ENCODE peak calls at places on chromosomes 3 and 15, in four cellular contexts. E is hypothalamus, D is M059J, I is posterior cingulate gyrus. S is an unnamed sample.

GRCh38 chr3:56795097-56795806 is 6.5 kb downstream of the ARHGEF3 start:
- DNase-seq in E (no peak), D (peak), I (no peak), S (no peak)

GRCh38 chr3:84308379-84308778 is 650.4 kb upstream of the CADM2 start:
- DNase-seq in E (no peak), D (no peak), I (no peak), S (no peak)

GRCh38 chr15:101388046-101388445 is 93.0 kb upstream of the SNRPA1 start:
- DNase-seq in E (no peak), D (no peak), I (no peak), S (no peak)

GRCh38 chr3:76346680-76347079 is 561.3 kb upstream of the ZNF717 start:
- DNase-seq in E (no peak), D (no peak), I (no peak), S (no peak)

GRCh38 chr3:61894988-61895935 is 333.9 kb downstream of the PTPRG start:
- DNase-seq in E (peak), D (peak), I (no peak), S (no peak)

GRCh38 chr3:95097493-95097892 is 1034.6 kb downstream of the NSUN3 start:
- DNase-seq in E (no peak), D (no peak), I (no peak), S (no peak)

GRCh38 chr3:152384412-152384811 is 115.7 kb downstream of the MBNL1 start:
- DNase-seq in E (no peak), D (no peak), I (no peak), S (no peak)

GRCh38 chr3:5729852-5730251 is 542.3 kb downstream of the EDEM1 start:
- DNase-seq in E (no peak), D (no peak), I (no peak), S (no peak)

GRCh38 chr15:40501487-40501886 is 30.7 kb downstream of the CHST14 start:
- DNase-seq in E (no peak), D (peak), I (no peak), S (no peak)

GRCh38 chr3:171867976-171868375 is 24.8 kb downstream of the TMEM212 start:
- DNase-seq in E (no peak), D (no peak), I (no peak), S (no peak)

GRCh38 chr3:99858461-99858860 is 40.8 kb downstream of the CMSS1 start:
- DNase-seq in E (no peak), D (no peak), I (no peak), S (no peak)

GRCh38 chr3:31274406-31275024 is 258.2 kb upstream of the STT3B start:
- DNase-seq in E (no peak), D (no peak), I (no peak), S (no peak)

GRCh38 chr3:134640872-134641470 is 9.9 kb downstream of the KY start:
- DNase-seq in E (no peak), D (peak), I (no peak), S (no peak)

GRCh38 chr3:56251343-56251945 is 216.8 kb downstream of the ERC2 start:
- DNase-seq in E (no peak), D (peak), I (no peak), S (no peak)

GRCh38 chr3:126463521-126463920 is 12.2 kb downstream of the ZXDC start:
- DNase-seq in E (no peak), D (no peak), I (no peak), S (no peak)

GRCh38 chr15:67836477-67836876 is 3.4 kb downstream of the RNU6-1 start:
- DNase-seq in E (no peak), D (no peak), I (no peak), S (no peak)

GRCh38 chr15:63504979-63505841 is 817 bp downstream of the USP3 start:
- DNase-seq in E (no peak), D (peak), I (peak), S (no peak)

GRCh38 chr3:72887723-72888545 is at the start of gene GXYLT2:
- DNase-seq in E (peak), D (peak), I (peak), S (no peak)

GRCh38 chr3:195690951-195691350 is 29.8 kb upstream of the MUC20 start:
- DNase-seq in E (no peak), D (no peak), I (no peak), S (no peak)

GRCh38 chr15:76197703-76198455 is 113.4 kb downstream of the ETFA start:
- DNase-seq in E (no peak), D (peak), I (no peak), S (no peak)

GRCh38 chr15:98856540-98856907 is 151.1 kb downstream of the PGPEP1L start:
- DNase-seq in E (no peak), D (no peak), I (no peak), S (no peak)

GRCh38 chr15:33963831-33964664 is 4.2 kb upstream of the CHRM5 start:
- DNase-seq in E (no peak), D (peak), I (no peak), S (no peak)

GRCh38 chr3:55879901-55880331 is 392.8 kb upstream of the WNT5A start:
- DNase-seq in E (no peak), D (peak), I (no peak), S (no peak)

GRCh38 chr15:89863918-89864317 is 29.9 kb downstream of the AP3S2 start:
- DNase-seq in E (no peak), D (no peak), I (no peak), S (no peak)

GRCh38 chr3:187913617-187914033 is 168.4 kb upstream of the BCL6 start:
- DNase-seq in E (no peak), D (peak), I (no peak), S (no peak)

GRCh38 chr3:23888617-23889228 is 28.1 kb downstream of the NKIRAS1 start:
- DNase-seq in E (no peak), D (peak), I (no peak), S (no peak)

GRCh38 chr15:93347917-93348316 is 258.9 kb upstream of the RGMA start:
- DNase-seq in E (no peak), D (no peak), I (no peak), S (no peak)

GRCh38 chr3:57041674-57042073 is 18.8 kb upstream of the SPATA12 start:
- DNase-seq in E (no peak), D (no peak), I (no peak), S (no peak)

GRCh38 chr3:21237638-21238037 is 513.4 kb downstream of the ZNF385D start:
- DNase-seq in E (no peak), D (peak), I (no peak), S (no peak)

GRCh38 chr3:69182588-69183299 is 60.3 kb upstream of the LMOD3 start:
- DNase-seq in E (no peak), D (peak), I (no peak), S (no peak)

GRCh38 chr3:133753107-133753778 is 7.0 kb downstream of the TF start:
- DNase-seq in E (no peak), D (no peak), I (no peak), S (no peak)

GRCh38 chr15:39629376-39629775 is 48.5 kb downstream of the THBS1 start:
- DNase-seq in E (no peak), D (peak), I (no peak), S (peak)

GRCh38 chr3:181695661-181696491 is 15.8 kb upstream of the SOX2 start:
- DNase-seq in E (no peak), D (no peak), I (peak), S (no peak)

GRCh38 chr15:25859838-25860645 is 3.1 kb downstream of the ATP10A start:
- DNase-seq in E (no peak), D (no peak), I (no peak), S (no peak)

S was measured in activated gamma-delta T cell treated with anti-CD3 and anti-CD28 coated beads, Interleukin-2, amount 50 U/mL, for 16 hours.